ENCODE peak calls at places on chromosomes 1 and 21, in seven cellular contexts. E is activated CD4-positive, alpha-beta memory T cell treated with anti-CD3 and anti-CD28 coated beads, Interleukin-2, amount 10 ng/mL, durations not matched to agents 7 days and 5 days; M is ecto neural progenitor cell; R is IMR-90; J is mucosa of gallbladder; I is Right ventricle myocardium inferior; X is stimulated activated CD4-positive, alpha-beta T cell treated with anti-CD3 and anti-CD28 coated beads, Interleukin-12 subunit alpha, Interleukin-12 subunit beta, amount 100 ng/mL, for 48 hours. B is an unnamed sample.

GRCh38 chr21:36584980-36585940 is 105.3 kb upstream of the CLDN14 start:
- DNase-seq in E (no peak), M (no peak), R (no peak), J (no peak), I (no peak), X (no peak), B (no peak)

GRCh38 chr1:170340259-170340658 is 191.7 kb upstream of the GORAB start:
- DNase-seq in E (no peak), M (no peak), R (peak), J (no peak), I (no peak), X (no peak), B (no peak)

GRCh38 chr1:1788646-1789431 is 10.6 kb upstream of the NADK start:
- DNase-seq in E (no peak), M (peak), R (peak), J (no peak), I (no peak), X (no peak), B (no peak)

GRCh38 chr1:37931148-37931492 is 15.7 kb downstream of the INPP5B start:
- DNase-seq in E (peak), M (no peak), R (no peak), J (no peak), I (no peak), X (no peak), B (no peak)

GRCh38 chr1:27011058-27011764 is 1.4 kb downstream of the TENT5B start:
- DNase-seq in E (no peak), M (peak), R (peak), J (peak), I (no peak), X (no peak), B (peak)

GRCh38 chr1:59123081-59123675 is 173.7 kb upstream of the FGGY start:
- DNase-seq in E (no peak), M (no peak), R (peak), J (no peak), I (no peak), X (no peak), B (no peak)

GRCh38 chr1:55893155-55893554 is 678.0 kb upstream of the USP24 start:
- DNase-seq in E (no peak), M (no peak), R (peak), J (no peak), I (no peak), X (no peak), B (peak)

GRCh38 chr1:26602378-26602959 is 72.9 kb downstream of the RPS6KA1 start:
- DNase-seq in E (peak), M (no peak), R (peak), J (peak), I (no peak), X (no peak), B (peak)

GRCh38 chr1:213192026-213192425 is 141.0 kb downstream of the RPS6KC1 start:
- DNase-seq in E (no peak), M (no peak), R (no peak), J (no peak), I (no peak), X (no peak), B (no peak)

GRCh38 chr1:209692745-209693504 is 11.7 kb upstream of the HSD11B1 start:
- DNase-seq in E (peak), M (peak), R (peak), J (peak), I (peak), X (peak), B (peak)

GRCh38 chr1:26524181-26524580 is 5.4 kb upstream of the RPS6KA1 start:
- DNase-seq in E (no peak), M (no peak), R (no peak), J (no peak), I (no peak), X (no peak), B (no peak)

GRCh38 chr1:6600410-6601048 is 2.1 kb downstream of the KLHL21 start:
- DNase-seq in E (no peak), M (no peak), R (peak), J (no peak), I (no peak), X (no peak), B (no peak)

GRCh38 chr21:46667191-46667734 is 31.8 kb downstream of the PRMT2 start:
- DNase-seq in E (no peak), M (no peak), R (peak), J (no peak), I (peak), X (no peak), B (no peak)

GRCh38 chr21:41520560-41521442 is 12.8 kb upstream of the TMPRSS2 start:
- DNase-seq in E (no peak), M (no peak), R (no peak), J (no peak), I (no peak), X (no peak), B (no peak)

GRCh38 chr1:155910621-155911121 is 478 bp downstream of the RIT1 start:
- DNase-seq in E (peak), M (peak), R (peak), J (peak), I (no peak), X (no peak), B (peak)

GRCh38 chr1:234433563-234434285 is 45.3 kb downstream of the TARBP1 start:
- DNase-seq in E (no peak), M (no peak), R (peak), J (no peak), I (no peak), X (no peak), B (peak)

GRCh38 chr1:61993331-61993961 is 201.2 kb upstream of the L1TD1 start:
- DNase-seq in E (no peak), M (no peak), R (no peak), J (no peak), I (no peak), X (no peak), B (no peak)

GRCh38 chr1:221824025-221824424 is 82.1 kb upstream of the DUSP10 start:
- DNase-seq in E (peak), M (no peak), R (peak), J (no peak), I (no peak), X (no peak), B (peak)

GRCh38 chr1:209805875-209806760 is at the start of gene IRF6:
- DNase-seq in E (peak), M (peak), R (peak), J (peak), I (peak), X (peak), B (no peak)

GRCh38 chr1:86747304-86747703 is 42.9 kb downstream of the SH3GLB1 start:
- DNase-seq in E (no peak), M (no peak), R (no peak), J (no peak), I (no peak), X (no peak), B (no peak)

GRCh38 chr1:187513190-187513589 is 684.4 kb downstream of the PLA2G4A start:
- DNase-seq in E (no peak), M (no peak), R (no peak), J (no peak), I (no peak), X (no peak), B (peak)

B was measured in Caki2.